ENCODE peak calls at places on chromosomes 7 and 10, in eight cellular contexts. J is neural crest cell, H is AG09309, O is transverse colon, R is coronary artery, F is epithelial cell of esophagus, U is AG04450, S is fibroblast of lung. Y is an unnamed sample.

GRCh38 chr7:134932707-134933370 is 53.5 kb upstream of the AGBL3 start:
- DNase-seq in J (no peak), H (no peak), O (peak), R (peak), F (no peak), U (no peak), S (peak), Y (peak)

GRCh38 chr7:732094-732541 is 5.0 kb upstream of the PRKAR1B start:
- DNase-seq in J (no peak), H (no peak), O (peak), R (no peak), F (peak), U (no peak), S (peak), Y (no peak)

GRCh38 chr7:66043681-66044497 is 31.7 kb upstream of the ASL start:
- DNase-seq in J (no peak), H (no peak), O (peak), R (no peak), F (peak), U (no peak), S (peak), Y (no peak)

GRCh38 chr7:106225856-106226255 is 58.9 kb downstream of the NAMPT start:
- DNase-seq in J (no peak), H (no peak), O (no peak), R (no peak), F (no peak), U (no peak), S (peak), Y (peak)

GRCh38 chr7:90828601-90829000 is 232.5 kb downstream of the CDK14 start:
- DNase-seq in J (no peak), H (no peak), O (no peak), R (no peak), F (peak), U (no peak), S (peak), Y (peak)

GRCh38 chr10:97279121-97279815 is 13.2 kb downstream of the ARHGAP19 start:
- DNase-seq in J (no peak), H (no peak), O (peak), R (no peak), F (peak), U (no peak), S (peak), Y (peak)

GRCh38 chr10:12041766-12042408 is 722 bp downstream of the UPF2 start:
- DNase-seq in J (no peak), H (no peak), O (peak), R (no peak), F (peak), U (no peak), S (peak), Y (peak)

GRCh38 chr7:141220263-141220662 is 146.4 kb downstream of the TMEM178B start:
- DNase-seq in J (no peak), H (no peak), O (no peak), R (no peak), F (no peak), U (no peak), S (peak), Y (no peak)

GRCh38 chr7:42035205-42035604 is 201.8 kb downstream of the GLI3 start:
- DNase-seq in J (no peak), H (no peak), O (no peak), R (no peak), F (no peak), U (no peak), S (no peak), Y (peak)

GRCh38 chr7:84060760-84061261 is 133.8 kb downstream of the SEMA3A start:
- DNase-seq in J (no peak), H (no peak), O (no peak), R (no peak), F (peak), U (no peak), S (peak), Y (peak)

GRCh38 chr7:131329176-131329570 is 1.5 kb downstream of the MKLN1 start:
- DNase-seq in J (no peak), H (no peak), O (no peak), R (no peak), F (no peak), U (no peak), S (no peak), Y (no peak)

DNA sequence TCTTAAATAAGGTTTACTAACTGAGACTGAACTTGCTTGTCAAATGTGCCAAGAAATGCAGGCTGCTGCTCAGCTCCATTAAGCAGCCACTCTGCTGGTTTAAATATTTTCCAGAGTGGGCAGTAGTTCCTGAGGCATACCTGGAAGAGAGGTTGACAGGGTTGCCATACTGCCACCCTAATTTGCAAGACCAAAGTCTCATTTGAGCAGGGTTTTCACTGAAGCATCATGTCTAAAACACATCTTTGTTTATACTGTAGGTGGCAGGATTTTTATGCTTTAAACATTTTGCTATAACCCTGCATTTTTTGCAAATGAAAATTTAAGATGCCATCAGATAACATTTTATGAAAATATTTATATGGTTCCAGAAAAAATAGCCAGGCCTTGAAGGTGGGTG is 618.0 kb upstream of the LRRTM3 start:
- DNase-seq in J (no peak), H (no peak), O (no peak), R (no peak), F (no peak), U (no peak), S (no peak), Y (no peak)
- TF ChIP-seq CTCF in J (peak), H (no peak), O (no peak), R (no peak), F (no peak), U (no peak), S (no peak), Y (no peak)

GRCh38 chr7:55235115-55235514 is 130.0 kb upstream of the LANCL2 start:
- DNase-seq in J (no peak), H (no peak), O (no peak), R (no peak), F (no peak), U (no peak), S (no peak), Y (no peak)

GRCh38 chr7:55237156-55237721 is 127.9 kb upstream of the LANCL2 start:
- DNase-seq in J (no peak), H (no peak), O (no peak), R (no peak), F (no peak), U (no peak), S (peak), Y (no peak)

GRCh38 chr7:55239406-55239805 is 125.7 kb upstream of the LANCL2 start:
- DNase-seq in J (no peak), H (no peak), O (no peak), R (no peak), F (no peak), U (no peak), S (no peak), Y (no peak)

GRCh38 chr7:55234408-55234807 is 130.7 kb upstream of the LANCL2 start:
- DNase-seq in J (no peak), H (no peak), O (no peak), R (no peak), F (no peak), U (no peak), S (no peak), Y (no peak)

DNA sequence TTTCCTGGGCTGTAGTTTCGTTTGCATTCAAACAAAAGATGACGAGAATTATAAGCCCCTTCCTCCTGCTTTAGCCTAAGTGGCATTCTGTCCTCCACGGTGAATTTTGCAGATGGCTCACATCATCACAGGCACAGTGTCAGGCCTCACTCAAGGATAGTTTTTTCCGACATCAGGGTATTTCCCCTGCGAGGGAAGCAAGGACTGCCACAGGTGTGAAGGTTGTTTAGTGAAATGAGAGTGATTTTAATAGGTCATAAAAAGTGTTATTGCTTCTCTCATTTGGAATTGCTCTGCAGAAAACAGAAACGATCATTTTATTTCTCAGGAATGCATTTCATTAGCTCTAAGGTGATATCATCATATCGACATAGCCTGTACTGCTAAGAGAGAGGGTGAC is 128.7 kb upstream of the LANCL2 start:
- DNase-seq in J (no peak), H (no peak), O (no peak), R (no peak), F (no peak), U (no peak), S (no peak), Y (no peak)
- TF ChIP-seq CTCF in J (no peak), H (no peak), O (no peak), R (no peak), F (no peak), U (no peak), S (no peak), Y (no peak)

GRCh38 chr7:107372298-107372697 is 97.6 kb upstream of the GPR22 start:
- DNase-seq in J (no peak), H (no peak), O (no peak), R (no peak), F (peak), U (no peak), S (peak), Y (peak)

GRCh38 chr7:107370816-107371215 is 99.0 kb upstream of the GPR22 start:
- DNase-seq in J (no peak), H (no peak), O (no peak), R (no peak), F (no peak), U (no peak), S (no peak), Y (no peak)

GRCh38 chr7:107373354-107373753 is 96.5 kb upstream of the GPR22 start:
- DNase-seq in J (no peak), H (no peak), O (no peak), R (no peak), F (no peak), U (no peak), S (no peak), Y (no peak)
- TF ChIP-seq CTCF in J (no peak), H (no peak), O (no peak), R (no peak), F (no peak), U (no peak), S (no peak), Y (no peak)

GRCh38 chr7:111853231-111853990 is 291.1 kb upstream of the IMMP2L start:
- DNase-seq in J (no peak), H (no peak), O (no peak), R (no peak), F (no peak), U (no peak), S (no peak), Y (no peak)
- TF ChIP-seq CTCF in J (no peak), H (peak), O (no peak), R (no peak), F (peak), U (peak), S (no peak), Y (peak)

GRCh38 chr7:148296994-148297644 is 293.4 kb upstream of the C7orf33 start:
- DNase-seq in J (no peak), H (no peak), O (no peak), R (no peak), F (no peak), U (no peak), S (no peak), Y (no peak)
- TF ChIP-seq CTCF in J (peak), H (no peak), O (no peak), R (no peak), F (no peak), U (no peak), S (no peak), Y (no peak)

DNA sequence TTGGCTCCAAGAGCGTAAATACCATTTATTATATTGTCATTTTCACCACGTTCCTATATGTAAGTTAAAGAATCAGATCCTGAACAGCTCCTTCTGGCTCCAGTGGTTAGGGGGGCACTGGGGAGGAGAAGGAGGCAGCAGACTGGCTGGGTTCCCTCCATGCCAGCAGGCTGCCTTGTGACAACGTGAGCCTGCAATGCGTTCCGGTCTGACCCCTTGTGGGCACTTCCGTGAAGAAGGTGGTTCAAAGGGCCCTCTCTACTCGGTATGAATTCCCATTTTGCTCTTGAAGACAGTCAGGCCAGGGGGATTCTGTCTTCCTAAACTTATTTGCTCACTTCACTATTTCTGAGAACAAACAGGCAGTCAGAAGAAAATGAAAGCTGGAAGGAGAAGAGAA is 253.4 kb downstream of the BMPER start:
- DNase-seq in J (no peak), H (no peak), O (no peak), R (no peak), F (no peak), U (no peak), S (no peak), Y (peak)
- TF ChIP-seq CTCF in J (peak), H (no peak), O (no peak), R (no peak), F (peak), U (peak), S (peak), Y (peak)

GRCh38 chr7:44805950-44806349 is 9.5 kb downstream of the PPIA start:
- DNase-seq in J (no peak), H (no peak), O (no peak), R (no peak), F (no peak), U (no peak), S (no peak), Y (no peak)

GRCh38 chr7:44811571-44811970 is 15.1 kb downstream of the PPIA start:
- DNase-seq in J (no peak), H (no peak), O (no peak), R (no peak), F (no peak), U (no peak), S (no peak), Y (no peak)

GRCh38 chr7:44811093-44811492 is 14.6 kb downstream of the PPIA start:
- DNase-seq in J (no peak), H (no peak), O (no peak), R (no peak), F (peak), U (no peak), S (peak), Y (no peak)

GRCh38 chr7:44808914-44809393 is 12.5 kb downstream of the PPIA start:
- DNase-seq in J (no peak), H (no peak), O (no peak), R (no peak), F (peak), U (no peak), S (no peak), Y (no peak)
- TF ChIP-seq CTCF in J (no peak), H (no peak), O (no peak), R (no peak), F (no peak), U (no peak), S (no peak), Y (no peak)

GRCh38 chr7:117176311-117176710 is 146.5 kb downstream of the WNT2 start:
- DNase-seq in J (no peak), H (no peak), O (no peak), R (no peak), F (no peak), U (no peak), S (no peak), Y (no peak)

GRCh38 chr7:117171106-117171505 is 151.8 kb downstream of the WNT2 start:
- DNase-seq in J (no peak), H (no peak), O (no peak), R (no peak), F (no peak), U (no peak), S (no peak), Y (no peak)

GRCh38 chr7:117169907-117170306 is 153.0 kb downstream of the WNT2 start:
- DNase-seq in J (no peak), H (no peak), O (no peak), R (no peak), F (peak), U (no peak), S (peak), Y (no peak)

GRCh38 chr7:117172283-117172682 is 150.6 kb downstream of the WNT2 start:
- DNase-seq in J (no peak), H (no peak), O (no peak), R (no peak), F (no peak), U (no peak), S (no peak), Y (peak)

DNA sequence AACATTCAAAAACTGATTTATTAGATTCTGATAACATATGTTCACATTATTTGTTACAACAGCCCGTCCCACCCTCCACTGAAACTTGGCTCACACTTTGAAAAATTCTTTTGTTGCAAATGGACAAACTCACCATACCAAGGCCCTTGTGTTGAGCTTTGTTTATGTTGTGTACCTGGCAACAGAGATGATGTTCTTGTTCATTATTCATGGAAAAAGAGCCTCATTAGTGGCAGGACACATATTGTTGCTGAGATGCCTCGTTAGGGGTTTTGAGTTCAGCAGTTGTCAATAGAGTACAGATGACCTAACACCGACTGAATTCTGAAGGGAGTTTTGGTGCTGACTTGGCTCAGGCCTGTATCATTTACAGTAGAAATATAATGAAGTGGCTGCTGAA is 149.9 kb downstream of the WNT2 start:
- DNase-seq in J (no peak), H (no peak), O (no peak), R (no peak), F (no peak), U (no peak), S (no peak), Y (no peak)
- TF ChIP-seq CTCF in J (no peak), H (no peak), O (no peak), R (no peak), F (no peak), U (no peak), S (no peak), Y (no peak)

Y was measured in IMR-90.